ENCODE peak calls at places on chromosomes 6 and 20, in seven cellular contexts. One of them, this sample, is unnamed.

GRCh38 chr20:48523191-48523757 is 304.5 kb downstream of the PREX1 start:
- DNase-seq in coronary artery: peak
- DNase-seq in astrocyte of the spinal cord: peak
- DNase-seq in choroid plexus epithelial cell: peak
- DNase-seq in AG10803: peak
- DNase-seq in gastrocnemius medialis: no peak
- DNase-seq in CD4-positive, alpha-beta memory T cell: no peak
- DNase-seq in this sample: no peak

GRCh38 chr6:13741358-13741757 is 29.7 kb upstream of the RANBP9 start:
- DNase-seq in coronary artery: no peak
- DNase-seq in astrocyte of the spinal cord: no peak
- DNase-seq in choroid plexus epithelial cell: no peak
- DNase-seq in AG10803: no peak
- DNase-seq in gastrocnemius medialis: no peak
- DNase-seq in CD4-positive, alpha-beta memory T cell: no peak
- DNase-seq in this sample: peak

GRCh38 chr6:34547921-34548644 is 8.0 kb downstream of the SPDEF start:
- DNase-seq in coronary artery: no peak
- DNase-seq in astrocyte of the spinal cord: no peak
- DNase-seq in choroid plexus epithelial cell: no peak
- DNase-seq in AG10803: no peak
- DNase-seq in gastrocnemius medialis: no peak
- DNase-seq in CD4-positive, alpha-beta memory T cell: no peak
- DNase-seq in this sample: no peak

GRCh38 chr20:53159144-53159543 is 187.0 kb downstream of the TSHZ2 start:
- DNase-seq in coronary artery: no peak
- DNase-seq in astrocyte of the spinal cord: no peak
- DNase-seq in choroid plexus epithelial cell: no peak
- DNase-seq in AG10803: peak
- DNase-seq in gastrocnemius medialis: no peak
- DNase-seq in CD4-positive, alpha-beta memory T cell: no peak
- DNase-seq in this sample: no peak

GRCh38 chr6:129102741-129103140 is 219.8 kb downstream of the LAMA2 start:
- DNase-seq in coronary artery: peak
- DNase-seq in astrocyte of the spinal cord: no peak
- DNase-seq in choroid plexus epithelial cell: peak
- DNase-seq in AG10803: peak
- DNase-seq in gastrocnemius medialis: peak
- DNase-seq in CD4-positive, alpha-beta memory T cell: no peak
- DNase-seq in this sample: no peak

GRCh38 chr20:63961664-63962425 is 5.6 kb upstream of the UCKL1 start:
- DNase-seq in coronary artery: no peak
- DNase-seq in astrocyte of the spinal cord: no peak
- DNase-seq in choroid plexus epithelial cell: no peak
- DNase-seq in AG10803: no peak
- DNase-seq in gastrocnemius medialis: no peak
- DNase-seq in CD4-positive, alpha-beta memory T cell: peak
- DNase-seq in this sample: no peak

GRCh38 chr6:159981591-159982245 is 12.8 kb downstream of the IGF2R start:
- DNase-seq in coronary artery: no peak
- DNase-seq in astrocyte of the spinal cord: peak
- DNase-seq in choroid plexus epithelial cell: peak
- DNase-seq in AG10803: peak
- DNase-seq in gastrocnemius medialis: no peak
- DNase-seq in CD4-positive, alpha-beta memory T cell: peak
- DNase-seq in this sample: no peak

GRCh38 chr6:169850746-169851145 is 99.3 kb downstream of the ERMARD start:
- DNase-seq in coronary artery: peak
- DNase-seq in astrocyte of the spinal cord: no peak
- DNase-seq in choroid plexus epithelial cell: no peak
- DNase-seq in AG10803: no peak
- DNase-seq in gastrocnemius medialis: no peak
- DNase-seq in CD4-positive, alpha-beta memory T cell: no peak
- DNase-seq in this sample: no peak

GRCh38 chr20:3910868-3911267 is 21.7 kb downstream of the PANK2 start:
- DNase-seq in coronary artery: no peak
- DNase-seq in astrocyte of the spinal cord: no peak
- DNase-seq in choroid plexus epithelial cell: no peak
- DNase-seq in AG10803: no peak
- DNase-seq in gastrocnemius medialis: no peak
- DNase-seq in CD4-positive, alpha-beta memory T cell: no peak
- DNase-seq in this sample: no peak

GRCh38 chr20:37393196-37393862 is 47.4 kb downstream of the SRC start:
- DNase-seq in coronary artery: peak
- DNase-seq in astrocyte of the spinal cord: no peak
- DNase-seq in choroid plexus epithelial cell: no peak
- DNase-seq in AG10803: no peak
- DNase-seq in gastrocnemius medialis: no peak
- DNase-seq in CD4-positive, alpha-beta memory T cell: peak
- DNase-seq in this sample: no peak

GRCh38 chr20:61929971-61930666 is 135.6 kb downstream of the TAF4 start:
- DNase-seq in coronary artery: no peak
- DNase-seq in astrocyte of the spinal cord: no peak
- DNase-seq in choroid plexus epithelial cell: no peak
- DNase-seq in AG10803: no peak
- DNase-seq in gastrocnemius medialis: no peak
- DNase-seq in CD4-positive, alpha-beta memory T cell: no peak
- DNase-seq in this sample: no peak

GRCh38 chr6:162178266-162178665 is 549.3 kb downstream of the PRKN start:
- DNase-seq in coronary artery: no peak
- DNase-seq in astrocyte of the spinal cord: no peak
- DNase-seq in choroid plexus epithelial cell: no peak
- DNase-seq in AG10803: no peak
- DNase-seq in gastrocnemius medialis: no peak
- DNase-seq in CD4-positive, alpha-beta memory T cell: no peak
- DNase-seq in this sample: no peak

GRCh38 chr20:19692685-19693119 is 65.4 kb upstream of the RIN2 start:
- DNase-seq in coronary artery: peak
- DNase-seq in astrocyte of the spinal cord: peak
- DNase-seq in choroid plexus epithelial cell: peak
- DNase-seq in AG10803: peak
- DNase-seq in gastrocnemius medialis: peak
- DNase-seq in CD4-positive, alpha-beta memory T cell: no peak
- DNase-seq in this sample: peak

GRCh38 chr20:63334356-63334755 is 26.8 kb downstream of the CHRNA4 start:
- DNase-seq in coronary artery: no peak
- DNase-seq in astrocyte of the spinal cord: no peak
- DNase-seq in choroid plexus epithelial cell: no peak
- DNase-seq in AG10803: no peak
- DNase-seq in gastrocnemius medialis: no peak
- DNase-seq in CD4-positive, alpha-beta memory T cell: no peak
- DNase-seq in this sample: no peak

GRCh38 chr6:95517004-95517403 is 60.3 kb upstream of the MANEA start:
- DNase-seq in coronary artery: no peak
- DNase-seq in astrocyte of the spinal cord: no peak
- DNase-seq in choroid plexus epithelial cell: no peak
- DNase-seq in AG10803: no peak
- DNase-seq in gastrocnemius medialis: no peak
- DNase-seq in CD4-positive, alpha-beta memory T cell: no peak
- DNase-seq in this sample: no peak

GRCh38 chr6:105135907-105136432 is 43.8 kb downstream of the POPDC3 start:
- DNase-seq in coronary artery: no peak
- DNase-seq in astrocyte of the spinal cord: peak
- DNase-seq in choroid plexus epithelial cell: peak
- DNase-seq in AG10803: peak
- DNase-seq in gastrocnemius medialis: no peak
- DNase-seq in CD4-positive, alpha-beta memory T cell: no peak
- DNase-seq in this sample: no peak
- H3K4me3 ChIP-seq in coronary artery: peak
- H3K4me3 ChIP-seq in astrocyte of the spinal cord: peak
- H3K4me3 ChIP-seq in choroid plexus epithelial cell: peak
- H3K4me3 ChIP-seq in AG10803: peak
- H3K4me3 ChIP-seq in gastrocnemius medialis: peak
- H3K4me3 ChIP-seq in CD4-positive, alpha-beta memory T cell: no peak
- H3K4me3 ChIP-seq in this sample: peak

GRCh38 chr6:5023923-5024322 is 20.1 kb upstream of the RPP40 start:
- DNase-seq in coronary artery: no peak
- DNase-seq in astrocyte of the spinal cord: no peak
- DNase-seq in choroid plexus epithelial cell: no peak
- DNase-seq in AG10803: no peak
- DNase-seq in gastrocnemius medialis: no peak
- DNase-seq in CD4-positive, alpha-beta memory T cell: no peak
- DNase-seq in this sample: no peak
- H3K4me3 ChIP-seq in coronary artery: no peak
- H3K4me3 ChIP-seq in astrocyte of the spinal cord: no peak
- H3K4me3 ChIP-seq in choroid plexus epithelial cell: no peak
- H3K4me3 ChIP-seq in AG10803: no peak
- H3K4me3 ChIP-seq in gastrocnemius medialis: no peak
- H3K4me3 ChIP-seq in CD4-positive, alpha-beta memory T cell: no peak
- H3K4me3 ChIP-seq in this sample: no peak

DNA sequence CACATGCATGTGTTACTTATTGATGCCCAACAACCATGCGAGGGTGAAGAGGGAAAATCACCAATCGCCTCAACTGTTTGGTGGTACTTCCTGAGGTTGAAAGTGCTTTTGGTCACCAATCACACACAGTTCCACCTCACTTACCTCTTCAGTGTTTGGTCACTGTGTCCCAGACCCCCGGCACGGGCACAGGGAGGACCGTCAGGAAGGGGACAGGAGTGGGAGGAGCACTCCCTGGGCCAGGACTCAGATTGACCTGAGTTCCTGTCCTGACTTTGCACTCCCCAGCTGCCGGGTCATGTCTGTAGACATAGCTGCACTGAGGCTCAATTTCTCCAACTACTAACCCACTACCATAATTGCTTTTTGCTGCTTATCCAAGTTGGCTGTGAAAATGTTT is 74.2 kb upstream of the PBOV1 start:
- DNase-seq in coronary artery: no peak
- DNase-seq in astrocyte of the spinal cord: no peak
- DNase-seq in choroid plexus epithelial cell: no peak
- DNase-seq in AG10803: no peak
- DNase-seq in gastrocnemius medialis: no peak
- DNase-seq in CD4-positive, alpha-beta memory T cell: no peak
- DNase-seq in this sample: no peak
- H3K4me3 ChIP-seq in coronary artery: no peak
- H3K4me3 ChIP-seq in astrocyte of the spinal cord: no peak
- H3K4me3 ChIP-seq in choroid plexus epithelial cell: no peak
- H3K4me3 ChIP-seq in AG10803: no peak
- H3K4me3 ChIP-seq in gastrocnemius medialis: no peak
- H3K4me3 ChIP-seq in CD4-positive, alpha-beta memory T cell: no peak
- H3K4me3 ChIP-seq in this sample: no peak

DNA sequence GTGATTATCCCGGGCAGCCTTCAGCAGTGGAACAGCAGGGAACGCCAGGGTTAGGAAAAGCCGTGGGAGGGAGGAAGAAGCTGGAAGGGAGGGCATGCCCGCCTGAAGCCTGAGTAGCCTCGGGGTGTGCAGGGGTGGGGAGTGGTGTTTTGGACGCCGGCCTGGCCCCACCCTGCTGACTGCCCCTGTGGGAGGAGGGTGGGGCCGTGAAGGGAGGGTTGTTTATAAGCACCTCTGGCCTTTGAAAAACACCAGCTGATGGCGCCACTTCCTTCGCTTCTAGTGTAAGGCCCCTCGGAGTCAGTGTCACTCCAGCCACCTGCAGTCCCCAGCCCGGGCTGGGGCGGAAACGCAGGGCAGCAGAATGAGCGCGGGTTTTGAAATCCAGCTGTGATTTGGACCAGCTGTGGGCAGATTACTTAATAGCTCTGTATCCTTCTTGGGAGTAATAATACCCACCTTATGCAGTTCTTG is 52.8 kb upstream of the BMP6 start:
- DNase-seq in coronary artery: no peak
- DNase-seq in astrocyte of the spinal cord: peak
- DNase-seq in choroid plexus epithelial cell: no peak
- DNase-seq in AG10803: peak
- DNase-seq in gastrocnemius medialis: peak
- DNase-seq in CD4-positive, alpha-beta memory T cell: no peak
- DNase-seq in this sample: peak
- H3K4me3 ChIP-seq in coronary artery: peak
- H3K4me3 ChIP-seq in astrocyte of the spinal cord: no peak
- H3K4me3 ChIP-seq in choroid plexus epithelial cell: peak
- H3K4me3 ChIP-seq in AG10803: peak
- H3K4me3 ChIP-seq in gastrocnemius medialis: peak
- H3K4me3 ChIP-seq in CD4-positive, alpha-beta memory T cell: no peak
- H3K4me3 ChIP-seq in this sample: no peak

GRCh38 chr6:32126880-32127279 is 1.2 kb downstream of the ATF6B start:
- DNase-seq in coronary artery: no peak
- DNase-seq in astrocyte of the spinal cord: no peak
- DNase-seq in choroid plexus epithelial cell: no peak
- DNase-seq in AG10803: no peak
- DNase-seq in gastrocnemius medialis: no peak
- DNase-seq in CD4-positive, alpha-beta memory T cell: no peak
- DNase-seq in this sample: no peak
- H3K4me3 ChIP-seq in coronary artery: peak
- H3K4me3 ChIP-seq in astrocyte of the spinal cord: peak
- H3K4me3 ChIP-seq in choroid plexus epithelial cell: peak
- H3K4me3 ChIP-seq in AG10803: peak
- H3K4me3 ChIP-seq in gastrocnemius medialis: peak
- H3K4me3 ChIP-seq in CD4-positive, alpha-beta memory T cell: peak
- H3K4me3 ChIP-seq in this sample: no peak

GRCh38 chr6:150142304-150142656 is 564 bp upstream of the PPP1R14C start:
- DNase-seq in coronary artery: no peak
- DNase-seq in astrocyte of the spinal cord: no peak
- DNase-seq in choroid plexus epithelial cell: peak
- DNase-seq in AG10803: peak
- DNase-seq in gastrocnemius medialis: no peak
- DNase-seq in CD4-positive, alpha-beta memory T cell: no peak
- DNase-seq in this sample: no peak

GRCh38 chr6:150145427-150145826 is 2.6 kb downstream of the PPP1R14C start:
- DNase-seq in coronary artery: no peak
- DNase-seq in astrocyte of the spinal cord: no peak
- DNase-seq in choroid plexus epithelial cell: no peak
- DNase-seq in AG10803: no peak
- DNase-seq in gastrocnemius medialis: no peak
- DNase-seq in CD4-positive, alpha-beta memory T cell: no peak
- DNase-seq in this sample: no peak

GRCh38 chr6:150142657-150143501 is at the start of gene PPP1R14C:
- DNase-seq in coronary artery: no peak
- DNase-seq in astrocyte of the spinal cord: no peak
- DNase-seq in choroid plexus epithelial cell: no peak
- DNase-seq in AG10803: peak
- DNase-seq in gastrocnemius medialis: peak
- DNase-seq in CD4-positive, alpha-beta memory T cell: no peak
- DNase-seq in this sample: no peak

GRCh38 chr6:150144294-150144868 is 1.5 kb downstream of the PPP1R14C start:
- DNase-seq in coronary artery: no peak
- DNase-seq in astrocyte of the spinal cord: no peak
- DNase-seq in choroid plexus epithelial cell: no peak
- DNase-seq in AG10803: peak
- DNase-seq in gastrocnemius medialis: no peak
- DNase-seq in CD4-positive, alpha-beta memory T cell: no peak
- DNase-seq in this sample: no peak

DNA sequence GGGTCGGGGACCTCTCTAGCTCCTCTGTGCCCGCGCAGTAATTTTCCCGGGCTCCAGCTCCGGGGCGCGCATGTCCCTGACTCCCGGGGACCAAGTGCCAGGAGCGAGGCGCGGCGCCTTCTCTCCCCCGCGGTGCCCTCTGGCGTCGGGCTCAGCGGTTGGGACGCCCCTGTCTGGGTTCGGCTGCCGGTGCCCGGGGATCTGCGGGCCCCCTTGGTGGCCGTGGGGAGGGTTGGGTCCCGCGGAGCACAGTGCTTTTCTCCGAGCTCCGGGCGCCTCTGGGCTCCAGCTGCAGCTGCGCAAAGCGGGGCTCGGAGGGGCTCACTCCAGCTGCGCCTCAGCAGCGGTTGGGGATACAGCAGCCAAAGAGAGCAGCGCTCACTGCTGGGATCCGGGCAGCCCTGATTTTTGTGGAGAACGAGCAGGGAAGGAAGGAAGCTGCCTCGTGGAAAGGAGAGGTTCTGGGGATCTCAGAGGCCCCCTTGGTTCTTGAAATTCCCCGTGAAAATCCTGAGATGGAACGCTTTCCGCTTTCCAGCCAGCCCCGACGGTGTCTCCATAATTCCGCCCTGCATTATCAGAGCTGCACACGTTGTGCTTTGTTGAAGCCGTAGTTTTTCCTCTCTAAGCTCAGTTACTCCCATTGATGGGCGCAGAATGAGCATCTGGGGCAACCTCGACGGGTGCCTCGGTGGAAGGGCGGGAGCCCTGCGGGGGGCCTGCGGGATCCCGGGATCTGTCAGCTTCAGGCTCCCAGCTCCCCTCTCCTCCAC is 863 bp downstream of the PPP1R14C start:
- DNase-seq in coronary artery: no peak
- DNase-seq in astrocyte of the spinal cord: no peak
- DNase-seq in choroid plexus epithelial cell: no peak
- DNase-seq in AG10803: no peak
- DNase-seq in gastrocnemius medialis: peak
- DNase-seq in CD4-positive, alpha-beta memory T cell: no peak
- DNase-seq in this sample: no peak
- H3K4me3 ChIP-seq in coronary artery: peak
- H3K4me3 ChIP-seq in astrocyte of the spinal cord: no peak
- H3K4me3 ChIP-seq in choroid plexus epithelial cell: no peak
- H3K4me3 ChIP-seq in AG10803: peak
- H3K4me3 ChIP-seq in gastrocnemius medialis: peak
- H3K4me3 ChIP-seq in CD4-positive, alpha-beta memory T cell: no peak
- H3K4me3 ChIP-seq in this sample: peak